ENCODE peak calls at places on chromosomes 12 and 14, in seven cellular contexts. B is NCI-H774, U is amygdala, X is DMS 273 treated with DMSO at 0.1 percent for 48 hours, V is M059J, K is EL, P is GOT3. R is an unnamed sample.
A peak's percentile ranks its signal among the peaks of the same experiment; 100 is the strongest.

GRCh38 chr14:60724080-60724618 is at the start of gene SIX4:
- DNase-seq in P (no peak), U (no peak), B (peak; percentile 80), X (peak; percentile 89), V (peak; percentile 86), K (peak; percentile 85), R (peak; percentile 90)

GRCh38 chr12:27705263-27705662 is 5.4 kb upstream of the MRPS35 start:
- DNase-seq in U (no peak), V (no peak), B (no peak), P (no peak), X (no peak), K (no peak), R (no peak)

GRCh38 chr12:59005195-59005961 is 85.1 kb upstream of the LRIG3 start:
- DNase-seq in U (no peak), B (no peak), X (peak; percentile 33), V (no peak), K (peak; percentile 2), P (no peak), R (peak; percentile 49)

GRCh38 chr12:53336137-53336785 is at the start of gene SP7:
- DNase-seq in K (no peak), X (no peak), U (no peak), B (no peak), V (no peak), P (no peak), R (peak; percentile 10)

GRCh38 chr14:23321572-23322547 is 603 bp downstream of the PABPN1 start:
- DNase-seq in X (no peak), P (no peak), B (peak; percentile 29), U (no peak), V (peak; percentile 70), K (peak; percentile 70), R (peak; percentile 72)

GRCh38 chr12:20089077-20089476 is 279.3 kb upstream of the PDE3A start:
- DNase-seq in K (no peak), B (no peak), X (no peak), V (no peak), P (no peak), U (no peak), R (no peak)

GRCh38 chr12:28424965-28425364 is 234.7 kb downstream of the CCDC91 start:
- DNase-seq in P (no peak), V (peak; percentile 45), B (no peak), X (no peak), K (no peak), U (no peak), R (peak; percentile 35)

GRCh38 chr14:100302616-100303015 is 3.6 kb downstream of the SLC25A29 start:
- DNase-seq in K (no peak), B (no peak), P (no peak), U (no peak), X (no peak), V (peak; percentile 57), R (peak; percentile 58)

GRCh38 chr14:91279354-91279753 is 34.9 kb upstream of the GPR68 start:
- DNase-seq in K (no peak), B (no peak), X (no peak), U (no peak), V (no peak), P (no peak), R (no peak)

R was measured in EH.